ENCODE peak calls at places on chromosomes 7 and 10, in eight cellular contexts. K is keratinocyte, E is astrocyte, I is spleen, W is AG10803, P is hepatocyte, T is upper lobe of right lung, B is heart left ventricle. L is an unnamed sample.

GRCh38 chr7:73774923-73775322 is 4.9 kb upstream of the CLDN3 start:
- DNase-seq in T (no peak), B (no peak), W (peak), I (no peak), E (peak), K (no peak), P (no peak), L (peak)

GRCh38 chr10:62993121-62993520 is 140.0 kb upstream of the NRBF2 start:
- DNase-seq in P (no peak), B (no peak), T (no peak), I (no peak), K (no peak), W (peak), E (peak), L (no peak)

GRCh38 chr10:126504051-126504760 is 115.9 kb upstream of the ADAM12 start:
- DNase-seq in T (no peak), W (peak), B (no peak), I (no peak), P (peak), E (peak), K (no peak), L (peak)

GRCh38 chr7:129939881-129940280 is 12.9 kb downstream of the UBE2H start:
- DNase-seq in B (no peak), P (no peak), T (no peak), I (no peak), K (no peak), W (no peak), E (no peak), L (no peak)

GRCh38 chr7:159025161-159025779 is 119.4 kb downstream of the VIPR2 start:
- DNase-seq in E (no peak), W (no peak), K (no peak), T (peak), B (peak), P (no peak), I (no peak), L (no peak)

GRCh38 chr10:8037199-8037801 is 17.2 kb upstream of the GATA3 start:
- DNase-seq in E (no peak), I (no peak), K (no peak), T (no peak), W (no peak), B (no peak), P (no peak), L (no peak)

GRCh38 chr10:61643316-61643751 is 19.4 kb upstream of the CABCOCO1 start:
- DNase-seq in K (no peak), P (no peak), I (no peak), E (peak), T (no peak), W (peak), B (no peak), L (peak)

GRCh38 chr10:88114368-88114767 is 250.9 kb downstream of the PTEN start:
- DNase-seq in B (peak), W (no peak), P (peak), I (no peak), K (no peak), E (no peak), T (no peak), L (no peak)

GRCh38 chr7:38796636-38797501 is 112.1 kb downstream of the VPS41 start:
- DNase-seq in W (peak), K (peak), I (no peak), T (no peak), P (peak), E (peak), B (no peak), L (peak)

GRCh38 chr10:115441907-115442520 is 348.8 kb downstream of the ATRNL1 start:
- DNase-seq in I (no peak), B (no peak), W (no peak), P (no peak), T (no peak), K (no peak), E (no peak), L (no peak)

GRCh38 chr7:94183289-94183749 is 179.2 kb upstream of the BET1 start:
- DNase-seq in I (no peak), K (peak), E (peak), P (peak), W (peak), T (no peak), B (no peak), L (peak)

GRCh38 chr7:22645418-22646181 is 81.4 kb upstream of the IL6 start:
- DNase-seq in I (no peak), T (no peak), B (no peak), E (no peak), W (no peak), K (no peak), P (no peak), L (no peak)

GRCh38 chr7:101953248-101953819 is 135.9 kb downstream of the CUX1 start:
- DNase-seq in B (no peak), P (peak), E (peak), I (no peak), T (no peak), W (peak), K (no peak), L (peak)

GRCh38 chr7:8627322-8627721 is 193.9 kb downstream of the NXPH1 start:
- DNase-seq in B (no peak), K (no peak), P (no peak), E (no peak), W (no peak), I (no peak), T (no peak), L (no peak)

GRCh38 chr7:157714166-157715070 is 377.6 kb downstream of the DNAJB6 start:
- DNase-seq in P (no peak), B (no peak), K (no peak), E (no peak), T (no peak), W (no peak), I (peak), L (no peak)

GRCh38 chr7:100220833-100221718 is 1.3 kb downstream of the PVRIG start:
- DNase-seq in B (peak), W (no peak), E (no peak), P (no peak), I (peak), K (no peak), T (no peak), L (no peak)

GRCh38 chr10:43124094-43124521 is 14.1 kb upstream of the CSGALNACT2 start:
- DNase-seq in B (no peak), W (no peak), P (no peak), E (no peak), I (peak), T (no peak), K (no peak), L (no peak)

GRCh38 chr10:26881600-26882331 is 21.0 kb upstream of the ABI1 start:
- DNase-seq in B (no peak), W (peak), T (no peak), I (no peak), K (no peak), E (peak), P (peak), L (peak)

GRCh38 chr10:986137-986825 is 2.0 kb upstream of the GTPBP4 start:
- DNase-seq in E (peak), W (peak), I (no peak), P (peak), B (no peak), T (peak), K (peak), L (peak)

GRCh38 chr7:155861480-155861868 is 49.2 kb upstream of the SHH start:
- DNase-seq in T (no peak), E (no peak), W (no peak), P (no peak), I (no peak), B (peak), K (no peak), L (no peak)

GRCh38 chr10:66836057-66836456 is 89.8 kb upstream of the LRRTM3 start:
- DNase-seq in B (no peak), P (peak), T (no peak), W (peak), E (peak), K (peak), I (no peak), L (peak)

GRCh38 chr7:79211724-79212123 is 241.7 kb downstream of the MAGI2 start:
- DNase-seq in K (no peak), W (no peak), P (no peak), B (no peak), T (no peak), E (no peak), I (no peak), L (peak)

GRCh38 chr7:82312646-82313045 is 130.9 kb downstream of the CACNA2D1 start:
- DNase-seq in T (no peak), E (no peak), B (no peak), P (no peak), W (no peak), K (no peak), I (no peak), L (no peak)

GRCh38 chr7:34156336-34156735 is 251.0 kb downstream of the BMPER start:
- DNase-seq in T (no peak), W (peak), P (no peak), I (no peak), K (no peak), B (no peak), E (peak), L (peak)

GRCh38 chr7:155281411-155281969 is 16.2 kb upstream of the INSIG1 start:
- DNase-seq in T (no peak), I (no peak), B (no peak), K (no peak), E (no peak), P (no peak), W (no peak), L (no peak)

GRCh38 chr10:18230794-18231193 is 90.6 kb downstream of the CACNB2 start:
- DNase-seq in B (no peak), K (no peak), T (no peak), E (peak), P (no peak), I (no peak), W (peak), L (no peak)

GRCh38 chr10:3748484-3748883 is 36.5 kb downstream of the KLF6 start:
- DNase-seq in P (no peak), K (no peak), B (no peak), W (no peak), I (no peak), T (no peak), E (no peak), L (no peak)

GRCh38 chr10:77836299-77836820 is 90.2 kb downstream of the DLG5 start:
- DNase-seq in P (no peak), B (no peak), K (no peak), E (no peak), I (peak), T (no peak), W (peak), L (no peak)

GRCh38 chr10:16440396-16441105 is 3.7 kb downstream of the PTER start:
- DNase-seq in T (no peak), W (no peak), I (no peak), P (peak), K (no peak), E (peak), B (no peak), L (no peak)

GRCh38 chr7:123747620-123748141 is 1.1 kb downstream of the WASL start:
- DNase-seq in B (peak), I (peak), T (peak), W (peak), K (no peak), P (peak), E (peak), L (peak)

GRCh38 chr7:41046221-41046761 is 656.6 kb downstream of the INHBA start:
- DNase-seq in T (no peak), K (no peak), E (peak), W (no peak), B (no peak), I (no peak), P (no peak), L (peak)

GRCh38 chr10:102101152-102101551 is 19.0 kb downstream of the LDB1 start:
- DNase-seq in I (no peak), B (no peak), P (no peak), E (no peak), W (no peak), K (no peak), T (no peak), L (no peak)
- TF ChIP-seq CTCF in I (no peak), B (no peak), P (no peak), E (no peak), W (no peak), K (peak), T (no peak), L (no peak)

DNA sequence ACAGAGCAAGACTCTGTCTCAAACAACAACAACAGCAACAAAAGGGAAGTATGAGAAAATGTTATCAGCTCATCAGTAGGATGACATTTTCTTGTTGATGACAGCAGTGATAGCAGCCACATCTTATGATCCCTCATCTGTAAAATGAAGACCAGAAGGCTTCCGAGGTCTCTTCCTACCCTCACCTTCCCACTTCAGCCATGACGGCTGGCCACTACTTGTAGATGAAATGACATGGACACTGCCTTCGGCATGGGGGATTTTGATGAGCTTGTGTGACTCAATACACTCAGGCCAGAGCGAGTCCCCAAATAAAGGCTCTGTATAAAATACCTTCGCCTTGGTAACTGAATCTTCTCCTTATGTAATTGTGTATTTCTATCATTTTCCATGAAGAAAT is 6.7 kb downstream of the ECHDC3 start:
- DNase-seq in B (no peak), E (no peak), P (no peak), I (peak), K (no peak), W (no peak), T (no peak), L (no peak)
- H3K4me3 ChIP-seq in B (no peak), E (no peak), P (no peak), I (no peak), K (no peak), W (no peak), T (no peak), L (no peak)

GRCh38 chr7:137684316-137684715 is 162.5 kb downstream of the DGKI start:
- DNase-seq in B (no peak), I (no peak), K (no peak), E (no peak), P (no peak), W (no peak), T (no peak), L (no peak)
- TF ChIP-seq CTCF in B (no peak), I (no peak), K (no peak), E (no peak), P (no peak), W (no peak), T (no peak), L (no peak)

DNA sequence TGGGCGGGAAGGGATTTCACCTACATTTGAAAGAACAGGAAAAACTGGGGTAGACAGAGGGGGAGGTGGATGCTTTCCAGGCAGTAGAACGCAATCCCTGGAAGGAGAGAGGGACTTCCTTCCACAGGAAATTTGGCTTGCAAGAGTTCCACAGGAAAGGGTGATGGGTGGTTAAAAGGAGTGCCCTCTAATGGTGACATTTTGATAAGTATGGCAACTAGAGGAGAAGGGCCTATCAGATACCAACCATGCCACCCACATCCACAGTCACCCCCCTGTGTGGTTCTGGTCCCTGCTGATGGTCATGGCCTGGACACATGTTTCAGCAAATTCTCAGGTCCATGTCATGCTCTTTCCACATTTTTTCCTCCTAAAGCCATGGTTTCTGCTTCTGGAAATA is 27.1 kb upstream of the COL13A1 start:
- DNase-seq in W (no peak), P (no peak), E (no peak), B (no peak), T (no peak), K (no peak), I (no peak), L (no peak)
- H3K4me3 ChIP-seq in W (no peak), P (no peak), E (no peak), B (no peak), T (no peak), K (no peak), I (no peak), L (no peak)

GRCh38 chr10:132429281-132430230 is 32.6 kb downstream of the PWWP2B start:
- DNase-seq in K (no peak), W (no peak), E (no peak), I (peak), T (no peak), B (peak), P (no peak), L (no peak)

GRCh38 chr10:132430231-132430743 is 33.3 kb downstream of the PWWP2B start:
- DNase-seq in K (no peak), P (no peak), T (no peak), I (no peak), W (no peak), B (no peak), E (no peak), L (no peak)

GRCh38 chr10:132427939-132428367 is 31.0 kb downstream of the PWWP2B start:
- DNase-seq in B (no peak), T (no peak), P (no peak), W (no peak), K (no peak), E (no peak), I (no peak), L (no peak)

GRCh38 chr10:132427071-132427771 is 30.2 kb downstream of the PWWP2B start:
- DNase-seq in P (no peak), T (no peak), W (no peak), I (peak), E (no peak), K (no peak), B (peak), L (no peak)

DNA sequence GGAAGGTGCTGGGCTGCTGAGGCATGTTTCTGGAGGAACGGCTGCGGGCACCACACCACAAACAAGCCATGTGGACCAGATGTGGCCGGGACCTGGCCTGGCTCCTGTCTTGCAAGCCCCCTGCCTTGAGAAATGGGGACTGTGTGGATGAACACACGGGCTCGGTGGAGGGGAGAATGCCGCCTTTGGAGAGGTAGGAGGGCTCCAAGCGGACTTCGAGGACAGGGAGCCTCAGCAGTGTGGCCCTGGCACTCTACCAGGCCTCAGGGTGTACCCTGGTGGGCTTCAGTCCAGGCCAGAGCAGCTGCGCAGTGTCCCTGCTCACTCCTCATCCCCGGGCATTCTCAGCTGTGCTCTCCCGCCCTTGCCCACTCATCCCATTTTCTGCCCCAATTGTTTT is 31.5 kb downstream of the PWWP2B start:
- DNase-seq in E (no peak), W (no peak), I (peak), B (peak), K (no peak), P (no peak), T (no peak), L (no peak)
- TF ChIP-seq CTCF in E (no peak), W (no peak), I (no peak), B (no peak), K (no peak), P (no peak), T (no peak), L (no peak)

DNA sequence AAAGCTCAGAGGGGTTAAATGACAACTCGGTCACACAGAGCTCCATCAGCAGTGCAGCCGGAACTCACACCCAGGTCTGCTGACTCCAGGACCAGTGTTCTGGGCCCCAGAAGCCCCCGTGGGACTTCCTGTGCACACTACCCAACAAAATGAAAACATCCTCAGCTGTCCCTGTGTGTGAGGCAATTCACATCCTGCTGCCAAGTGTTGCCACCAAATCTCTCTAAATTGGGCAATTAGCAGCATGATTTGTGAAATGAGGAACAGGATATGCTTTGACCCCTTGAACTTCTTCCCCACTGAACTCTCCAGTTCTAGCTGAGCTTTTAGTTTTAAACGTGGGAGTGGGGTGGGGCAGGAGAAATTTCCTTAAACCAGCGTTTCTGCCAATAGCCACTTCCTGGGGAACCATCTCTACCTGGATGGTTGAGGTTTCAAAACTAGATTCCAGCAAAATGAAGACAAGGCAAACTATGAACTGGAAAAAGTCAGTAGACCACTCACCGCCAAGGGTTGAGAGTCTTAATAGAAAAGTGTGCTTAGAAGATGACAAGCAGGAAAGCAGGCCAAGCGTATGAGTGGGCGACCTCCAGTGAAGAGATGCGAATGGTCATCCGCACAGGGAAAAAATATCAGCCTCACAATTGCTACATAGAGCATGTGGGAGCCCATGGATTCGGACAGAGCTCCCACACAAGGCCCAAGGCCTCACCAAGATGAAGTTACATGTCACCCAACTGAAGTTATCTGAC is 51.9 kb upstream of the CHST15 start:
- DNase-seq in I (peak), E (no peak), W (peak), P (no peak), B (peak), K (no peak), T (peak), L (peak)
- H3K4me3 ChIP-seq in I (peak), E (no peak), W (no peak), P (no peak), B (no peak), K (no peak), T (no peak), L (no peak)

L was measured in fibroblast of the aortic adventitia.